ENCODE peak calls at places on chromosomes 6 and 20, in ten cellular contexts. One of them, this sample, is unnamed.

GRCh38 chr6:36594816-36595167 is 630 bp downstream of the SRSF3 start:
- DNase-seq in MM.1S: no peak
- DNase-seq in ovary: no peak
- DNase-seq in upper lobe of left lung: peak
- DNase-seq in astrocyte of the spinal cord: no peak
- DNase-seq in transverse colon: no peak
- DNase-seq in heart left ventricle: no peak
- DNase-seq in AG04450: no peak
- DNase-seq in GM13976: no peak
- DNase-seq in nephron progenitor cell: no peak
- DNase-seq in this sample: no peak

GRCh38 chr6:73058736-73059135 is 166.6 kb downstream of the KHDC1L start:
- DNase-seq in MM.1S: no peak
- DNase-seq in ovary: no peak
- DNase-seq in upper lobe of left lung: no peak
- DNase-seq in astrocyte of the spinal cord: peak
- DNase-seq in transverse colon: no peak
- DNase-seq in heart left ventricle: no peak
- DNase-seq in AG04450: no peak
- DNase-seq in GM13976: no peak
- DNase-seq in nephron progenitor cell: no peak
- DNase-seq in this sample: no peak

GRCh38 chr6:34462561-34462971 is 3.3 kb upstream of the PACSIN1 start:
- DNase-seq in MM.1S: no peak
- DNase-seq in ovary: no peak
- DNase-seq in upper lobe of left lung: peak
- DNase-seq in astrocyte of the spinal cord: no peak
- DNase-seq in transverse colon: peak
- DNase-seq in heart left ventricle: peak
- DNase-seq in AG04450: no peak
- DNase-seq in GM13976: no peak
- DNase-seq in nephron progenitor cell: peak
- DNase-seq in this sample: no peak

GRCh38 chr20:12925214-12925755 is 83.5 kb upstream of the SPTLC3 start:
- DNase-seq in MM.1S: peak
- DNase-seq in ovary: peak
- DNase-seq in upper lobe of left lung: peak
- DNase-seq in astrocyte of the spinal cord: peak
- DNase-seq in transverse colon: peak
- DNase-seq in heart left ventricle: peak
- DNase-seq in AG04450: peak
- DNase-seq in GM13976: peak
- DNase-seq in nephron progenitor cell: peak
- DNase-seq in this sample: peak

GRCh38 chr20:62814060-62814708 is 2.7 kb upstream of the COL9A3 start:
- DNase-seq in MM.1S: no peak
- DNase-seq in ovary: no peak
- DNase-seq in upper lobe of left lung: no peak
- DNase-seq in astrocyte of the spinal cord: no peak
- DNase-seq in transverse colon: no peak
- DNase-seq in heart left ventricle: no peak
- DNase-seq in AG04450: no peak
- DNase-seq in GM13976: no peak
- DNase-seq in nephron progenitor cell: no peak
- DNase-seq in this sample: no peak

GRCh38 chr6:125780540-125781306 is 10.0 kb upstream of the NCOA7 start:
- DNase-seq in MM.1S: peak
- DNase-seq in ovary: peak
- DNase-seq in upper lobe of left lung: peak
- DNase-seq in astrocyte of the spinal cord: peak
- DNase-seq in transverse colon: peak
- DNase-seq in heart left ventricle: peak
- DNase-seq in AG04450: no peak
- DNase-seq in GM13976: peak
- DNase-seq in nephron progenitor cell: peak
- DNase-seq in this sample: peak

GRCh38 chr20:25584905-25585704 is at the start of gene NINL:
- DNase-seq in MM.1S: no peak
- DNase-seq in ovary: peak
- DNase-seq in upper lobe of left lung: peak
- DNase-seq in astrocyte of the spinal cord: peak
- DNase-seq in transverse colon: peak
- DNase-seq in heart left ventricle: peak
- DNase-seq in AG04450: no peak
- DNase-seq in GM13976: peak
- DNase-seq in nephron progenitor cell: peak
- DNase-seq in this sample: peak

GRCh38 chr6:4974962-4975361 is 28.9 kb downstream of the RPP40 start:
- DNase-seq in MM.1S: no peak
- DNase-seq in ovary: no peak
- DNase-seq in upper lobe of left lung: no peak
- DNase-seq in astrocyte of the spinal cord: no peak
- DNase-seq in transverse colon: no peak
- DNase-seq in heart left ventricle: no peak
- DNase-seq in AG04450: no peak
- DNase-seq in GM13976: no peak
- DNase-seq in nephron progenitor cell: no peak
- DNase-seq in this sample: no peak

GRCh38 chr6:34044945-34045595 is 100.8 kb downstream of the GRM4 start:
- DNase-seq in MM.1S: peak
- DNase-seq in ovary: no peak
- DNase-seq in upper lobe of left lung: no peak
- DNase-seq in astrocyte of the spinal cord: no peak
- DNase-seq in transverse colon: no peak
- DNase-seq in heart left ventricle: no peak
- DNase-seq in AG04450: no peak
- DNase-seq in GM13976: no peak
- DNase-seq in nephron progenitor cell: no peak
- DNase-seq in this sample: no peak

GRCh38 chr6:44009425-44010321 is 117.6 kb downstream of the MRPL14 start:
- DNase-seq in MM.1S: no peak
- DNase-seq in ovary: no peak
- DNase-seq in upper lobe of left lung: no peak
- DNase-seq in astrocyte of the spinal cord: peak
- DNase-seq in transverse colon: no peak
- DNase-seq in heart left ventricle: peak
- DNase-seq in AG04450: no peak
- DNase-seq in GM13976: no peak
- DNase-seq in nephron progenitor cell: no peak
- DNase-seq in this sample: no peak

GRCh38 chr6:4344317-4344899 is 209.0 kb upstream of the ECI2 start:
- DNase-seq in MM.1S: no peak
- DNase-seq in ovary: no peak
- DNase-seq in upper lobe of left lung: no peak
- DNase-seq in astrocyte of the spinal cord: peak
- DNase-seq in transverse colon: no peak
- DNase-seq in heart left ventricle: no peak
- DNase-seq in AG04450: no peak
- DNase-seq in GM13976: no peak
- DNase-seq in nephron progenitor cell: no peak
- DNase-seq in this sample: no peak

GRCh38 chr20:56429941-56430340 is 17.9 kb downstream of the CASS4 start:
- DNase-seq in MM.1S: no peak
- DNase-seq in ovary: no peak
- DNase-seq in upper lobe of left lung: peak
- DNase-seq in astrocyte of the spinal cord: no peak
- DNase-seq in transverse colon: no peak
- DNase-seq in heart left ventricle: no peak
- DNase-seq in AG04450: no peak
- DNase-seq in GM13976: no peak
- DNase-seq in nephron progenitor cell: no peak
- DNase-seq in this sample: no peak

GRCh38 chr6:143575440-143575839 is 63.9 kb upstream of the FUCA2 start:
- DNase-seq in MM.1S: peak
- DNase-seq in ovary: peak
- DNase-seq in upper lobe of left lung: peak
- DNase-seq in astrocyte of the spinal cord: peak
- DNase-seq in transverse colon: peak
- DNase-seq in heart left ventricle: peak
- DNase-seq in AG04450: peak
- DNase-seq in GM13976: peak
- DNase-seq in nephron progenitor cell: peak
- DNase-seq in this sample: peak

GRCh38 chr6:30834643-30835042 is 49.7 kb upstream of the DDR1 start:
- DNase-seq in MM.1S: no peak
- DNase-seq in ovary: no peak
- DNase-seq in upper lobe of left lung: no peak
- DNase-seq in astrocyte of the spinal cord: no peak
- DNase-seq in transverse colon: no peak
- DNase-seq in heart left ventricle: no peak
- DNase-seq in AG04450: no peak
- DNase-seq in GM13976: no peak
- DNase-seq in nephron progenitor cell: no peak
- DNase-seq in this sample: no peak

GRCh38 chr20:18258126-18258860 is 30.0 kb upstream of the ZNF133 start:
- DNase-seq in MM.1S: no peak
- DNase-seq in ovary: no peak
- DNase-seq in upper lobe of left lung: no peak
- DNase-seq in astrocyte of the spinal cord: no peak
- DNase-seq in transverse colon: no peak
- DNase-seq in heart left ventricle: no peak
- DNase-seq in AG04450: no peak
- DNase-seq in GM13976: no peak
- DNase-seq in nephron progenitor cell: no peak
- DNase-seq in this sample: no peak
- TF ChIP-seq CTCF in MM.1S: no peak
- TF ChIP-seq CTCF in ovary: no peak
- TF ChIP-seq CTCF in upper lobe of left lung: no peak
- TF ChIP-seq CTCF in astrocyte of the spinal cord: no peak
- TF ChIP-seq CTCF in transverse colon: no peak
- TF ChIP-seq CTCF in heart left ventricle: no peak
- TF ChIP-seq CTCF in AG04450: no peak
- TF ChIP-seq CTCF in GM13976: no peak
- TF ChIP-seq CTCF in nephron progenitor cell: no peak
- TF ChIP-seq CTCF in this sample: no peak

GRCh38 chr6:160790028-160790792 is 88.2 kb downstream of the PLG start:
- DNase-seq in MM.1S: no peak
- DNase-seq in ovary: no peak
- DNase-seq in upper lobe of left lung: no peak
- DNase-seq in astrocyte of the spinal cord: no peak
- DNase-seq in transverse colon: no peak
- DNase-seq in heart left ventricle: no peak
- DNase-seq in AG04450: no peak
- DNase-seq in GM13976: no peak
- DNase-seq in nephron progenitor cell: peak
- DNase-seq in this sample: no peak
- TF ChIP-seq CTCF in MM.1S: no peak
- TF ChIP-seq CTCF in ovary: no peak
- TF ChIP-seq CTCF in upper lobe of left lung: no peak
- TF ChIP-seq CTCF in astrocyte of the spinal cord: no peak
- TF ChIP-seq CTCF in transverse colon: no peak
- TF ChIP-seq CTCF in heart left ventricle: no peak
- TF ChIP-seq CTCF in AG04450: no peak
- TF ChIP-seq CTCF in GM13976: no peak
- TF ChIP-seq CTCF in nephron progenitor cell: peak
- TF ChIP-seq CTCF in this sample: no peak

GRCh38 chr6:39702265-39702664 is 22.9 kb downstream of the KIF6 start:
- DNase-seq in MM.1S: no peak
- DNase-seq in ovary: no peak
- DNase-seq in upper lobe of left lung: no peak
- DNase-seq in astrocyte of the spinal cord: no peak
- DNase-seq in transverse colon: no peak
- DNase-seq in heart left ventricle: no peak
- DNase-seq in AG04450: no peak
- DNase-seq in GM13976: no peak
- DNase-seq in nephron progenitor cell: no peak
- DNase-seq in this sample: no peak

GRCh38 chr6:39695447-39695846 is 29.8 kb downstream of the KIF6 start:
- DNase-seq in MM.1S: no peak
- DNase-seq in ovary: no peak
- DNase-seq in upper lobe of left lung: no peak
- DNase-seq in astrocyte of the spinal cord: no peak
- DNase-seq in transverse colon: no peak
- DNase-seq in heart left ventricle: no peak
- DNase-seq in AG04450: no peak
- DNase-seq in GM13976: no peak
- DNase-seq in nephron progenitor cell: no peak
- DNase-seq in this sample: no peak

GRCh38 chr6:39698789-39699188 is 26.4 kb downstream of the KIF6 start:
- DNase-seq in MM.1S: no peak
- DNase-seq in ovary: no peak
- DNase-seq in upper lobe of left lung: no peak
- DNase-seq in astrocyte of the spinal cord: no peak
- DNase-seq in transverse colon: no peak
- DNase-seq in heart left ventricle: no peak
- DNase-seq in AG04450: no peak
- DNase-seq in GM13976: no peak
- DNase-seq in nephron progenitor cell: no peak
- DNase-seq in this sample: no peak

GRCh38 chr6:39700362-39700761 is 24.8 kb downstream of the KIF6 start:
- DNase-seq in MM.1S: peak
- DNase-seq in ovary: no peak
- DNase-seq in upper lobe of left lung: no peak
- DNase-seq in astrocyte of the spinal cord: no peak
- DNase-seq in transverse colon: no peak
- DNase-seq in heart left ventricle: no peak
- DNase-seq in AG04450: no peak
- DNase-seq in GM13976: no peak
- DNase-seq in nephron progenitor cell: no peak
- DNase-seq in this sample: no peak

DNA sequence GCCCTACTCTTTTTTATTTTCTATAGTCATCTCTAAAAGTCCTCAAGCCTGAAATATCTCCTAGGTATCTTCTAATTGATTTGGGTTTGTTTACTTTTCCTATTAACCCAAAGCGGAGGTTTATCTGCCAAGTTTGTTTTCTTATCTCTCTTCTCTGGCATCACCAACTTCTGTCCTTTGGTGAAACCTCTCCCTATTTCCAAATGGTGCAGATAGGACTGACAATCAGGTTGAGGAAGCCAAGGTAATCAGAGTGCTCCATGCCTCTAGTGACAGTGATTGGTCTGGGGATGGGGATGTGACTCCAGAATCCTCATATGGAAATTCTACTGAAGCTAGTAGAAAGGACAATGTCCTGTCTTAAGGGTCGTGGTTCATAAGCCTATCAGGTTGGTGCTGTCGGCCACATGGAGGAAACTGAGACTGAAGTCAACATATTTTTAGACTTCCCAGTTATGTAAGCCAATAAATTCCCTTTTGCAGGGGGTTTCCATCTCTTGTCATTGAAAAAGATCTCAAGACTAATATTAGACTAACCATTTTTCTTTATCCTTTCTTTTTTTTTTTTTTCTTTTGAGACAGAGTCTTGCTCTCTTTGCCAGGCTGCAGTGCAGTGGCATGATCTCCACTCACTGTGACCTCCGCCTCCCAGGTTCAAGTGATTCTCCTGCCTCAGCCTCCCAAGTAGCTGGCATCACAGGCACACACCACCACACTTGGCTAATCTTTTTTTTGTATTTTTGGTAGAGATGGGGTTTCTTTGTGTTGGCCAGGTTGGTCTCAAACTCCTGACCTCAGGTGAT is 28.0 kb downstream of the KIF6 start:
- DNase-seq in MM.1S: no peak
- DNase-seq in ovary: no peak
- DNase-seq in upper lobe of left lung: no peak
- DNase-seq in astrocyte of the spinal cord: no peak
- DNase-seq in transverse colon: no peak
- DNase-seq in heart left ventricle: no peak
- DNase-seq in AG04450: no peak
- DNase-seq in GM13976: no peak
- DNase-seq in nephron progenitor cell: no peak
- DNase-seq in this sample: no peak
- TF ChIP-seq CTCF in MM.1S: no peak
- TF ChIP-seq CTCF in ovary: no peak
- TF ChIP-seq CTCF in upper lobe of left lung: no peak
- TF ChIP-seq CTCF in astrocyte of the spinal cord: no peak
- TF ChIP-seq CTCF in transverse colon: no peak
- TF ChIP-seq CTCF in heart left ventricle: no peak
- TF ChIP-seq CTCF in AG04450: no peak
- TF ChIP-seq CTCF in GM13976: no peak
- TF ChIP-seq CTCF in nephron progenitor cell: no peak
- TF ChIP-seq CTCF in this sample: no peak

GRCh38 chr20:35303382-35303734 is 11.1 kb upstream of the FAM83C start:
- DNase-seq in MM.1S: no peak
- DNase-seq in ovary: no peak
- DNase-seq in upper lobe of left lung: no peak
- DNase-seq in astrocyte of the spinal cord: no peak
- DNase-seq in transverse colon: no peak
- DNase-seq in heart left ventricle: no peak
- DNase-seq in AG04450: no peak
- DNase-seq in GM13976: no peak
- DNase-seq in nephron progenitor cell: no peak
- DNase-seq in this sample: no peak
- TF ChIP-seq CTCF in MM.1S: no peak
- TF ChIP-seq CTCF in ovary: no peak
- TF ChIP-seq CTCF in upper lobe of left lung: no peak
- TF ChIP-seq CTCF in astrocyte of the spinal cord: no peak
- TF ChIP-seq CTCF in transverse colon: no peak
- TF ChIP-seq CTCF in heart left ventricle: no peak
- TF ChIP-seq CTCF in AG04450: no peak
- TF ChIP-seq CTCF in GM13976: no peak
- TF ChIP-seq CTCF in nephron progenitor cell: no peak
- TF ChIP-seq CTCF in this sample: no peak